ENCODE peak calls at places on chromosomes 5 and 9, in five cellular contexts. A, B, D, S and L are unnamed samples.

GRCh38 chr5:135203019-135203418 is 169.0 kb upstream of the PITX1 start:
- DNase-seq in A (no peak), B (no peak), S (no peak), D (no peak), L (no peak)

GRCh38 chr9:112273826-112274225 is 59.6 kb downstream of the PTBP3 start:
- DNase-seq in A (no peak), B (no peak), D (no peak), S (no peak), L (no peak)

GRCh38 chr9:77978086-77978781 is 53.4 kb downstream of the GNAQ start:
- DNase-seq in A (no peak), B (no peak), S (no peak), D (no peak), L (no peak)

GRCh38 chr9:127980056-127980705 is 608 bp downstream of the EEIG1 start:
- DNase-seq in B (peak), D (peak), S (no peak), A (peak), L (no peak)

GRCh38 chr5:40906351-40906751 is 2.9 kb upstream of the C7 start:
- DNase-seq in D (no peak), B (no peak), S (peak), A (no peak), L (no peak)

GRCh38 chr9:3189113-3189861 is 336.5 kb downstream of the RFX3 start:
- DNase-seq in A (no peak), S (no peak), B (no peak), D (no peak), L (no peak)

GRCh38 chr5:32461441-32462120 is 17.0 kb upstream of the ZFR start:
- DNase-seq in B (no peak), S (peak), D (no peak), A (no peak), L (no peak)

GRCh38 chr5:120803282-120803681 is 339.2 kb downstream of the PRR16 start:
- DNase-seq in S (peak), B (no peak), A (no peak), D (no peak), L (no peak)

GRCh38 chr9:78044189-78044588 is 12.6 kb upstream of the GNAQ start:
- DNase-seq in A (no peak), D (no peak), B (no peak), S (no peak), L (no peak)

GRCh38 chr9:118829334-118829733 is 539.9 kb downstream of the BRINP1 start:
- DNase-seq in B (no peak), D (no peak), S (no peak), A (no peak), L (no peak)

GRCh38 chr9:91147079-91147708 is 214.5 kb downstream of the AUH start:
- DNase-seq in A (no peak), B (no peak), S (no peak), D (no peak), L (no peak)

GRCh38 chr9:73615557-73615956 is 463.9 kb downstream of the ANXA1 start:
- DNase-seq in B (no peak), A (no peak), S (no peak), D (no peak), L (no peak)

GRCh38 chr5:94113087-94113486 is 371.7 kb upstream of the POU5F2 start:
- DNase-seq in B (no peak), S (no peak), D (no peak), A (no peak), L (no peak)

GRCh38 chr5:94111209-94112004 is 370.0 kb upstream of the POU5F2 start:
- DNase-seq in B (peak), D (peak), S (peak), A (peak), L (peak)
- TF ChIP-seq POLR2A in B (peak), D (peak), S (peak), A (peak), L (peak)

DNA sequence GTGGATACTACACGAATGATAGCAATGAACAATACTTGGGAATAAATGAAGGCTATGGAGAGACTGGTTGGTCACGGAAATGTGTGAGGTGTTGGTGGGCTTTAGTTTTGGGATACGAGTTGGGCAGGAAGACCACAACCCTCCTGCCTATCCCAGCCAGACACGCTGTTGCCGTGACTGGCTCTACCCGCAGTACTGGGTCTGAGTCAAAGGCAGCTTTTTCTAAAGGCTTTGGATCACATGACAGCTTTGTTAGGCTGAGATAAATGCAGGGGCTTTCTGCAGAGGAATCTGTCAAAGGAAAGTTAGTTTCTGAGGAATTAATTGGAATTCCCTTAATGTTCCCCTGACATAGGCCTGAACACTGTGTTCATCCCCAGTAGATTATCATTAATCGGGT is 302.8 kb downstream of the KIF4B start:
- DNase-seq in S (no peak), A (no peak), B (no peak), D (no peak), L (no peak)
- TF ChIP-seq POLR2A in S (no peak), A (no peak), B (no peak), D (no peak), L (no peak)

GRCh38 chr9:35862328-35862727 is 7.9 kb downstream of the OR13J1 start:
- DNase-seq in D (no peak), S (no peak), A (no peak), B (no peak), L (no peak)

GRCh38 chr9:35867538-35867937 is 2.7 kb downstream of the OR13J1 start:
- DNase-seq in A (no peak), B (no peak), D (no peak), S (no peak), L (no peak)

GRCh38 chr9:35863583-35863982 is 6.6 kb downstream of the OR13J1 start:
- DNase-seq in S (no peak), B (no peak), A (no peak), D (no peak), L (no peak)

GRCh38 chr9:35861161-35861897 is 8.9 kb downstream of the OR13J1 start:
- DNase-seq in A (no peak), D (no peak), B (no peak), S (no peak), L (no peak)

GRCh38 chr9:35864695-35865255 is 5.4 kb downstream of the OR13J1 start:
- DNase-seq in B (no peak), D (no peak), S (no peak), A (no peak), L (no peak)
- TF ChIP-seq POLR2A in B (no peak), D (no peak), S (no peak), A (no peak), L (no peak)

GRCh38 chr5:96881511-96882115 is 5.3 kb downstream of the ERAP2 start:
- DNase-seq in A (no peak), D (no peak), B (no peak), S (peak), L (peak)

GRCh38 chr5:96883871-96884270 is 7.6 kb downstream of the ERAP2 start:
- DNase-seq in B (no peak), S (no peak), D (no peak), A (no peak), L (no peak)

GRCh38 chr5:96880402-96881164 is 4.3 kb downstream of the ERAP2 start:
- DNase-seq in B (no peak), A (no peak), S (peak), D (no peak), L (no peak)

GRCh38 chr5:96884995-96885394 is 8.7 kb downstream of the ERAP2 start:
- DNase-seq in B (no peak), A (no peak), D (no peak), S (no peak), L (no peak)

GRCh38 chr5:96885518-96886338 is 9.4 kb downstream of the ERAP2 start:
- DNase-seq in B (no peak), S (no peak), D (no peak), A (no peak), L (no peak)
- TF ChIP-seq POLR2A in B (no peak), S (no peak), D (no peak), A (no peak), L (no peak)